ENCODE peak calls at places on chromosomes 3 and 15, in nine cellular contexts. S is psoas muscle, K is MCF 10A, I is AG04450, B is NB4, C is RWPE1, L is fibroblast of lung, M is heart right ventricle, N is esophagus muscularis mucosa. T is an unnamed sample.

GRCh38 chr3:128275316-128276150 is 122.3 kb downstream of the EEFSEC start:
- DNase-seq in S (no peak), M (no peak), B (no peak), I (no peak), K (no peak), L (no peak), N (no peak), C (no peak), T (no peak)

GRCh38 chr3:177377166-177377565 is 179.9 kb upstream of the TBL1XR1 start:
- DNase-seq in K (peak; percentile 78), I (no peak), C (peak; percentile 55), B (no peak), N (no peak), M (no peak), S (no peak), L (no peak), T (no peak)

GRCh38 chr15:82960766-82961165 is 8.2 kb upstream of the HOMER2 start:
- DNase-seq in L (no peak), B (no peak), S (no peak), K (no peak), M (no peak), C (no peak), N (no peak), I (no peak), T (no peak)

GRCh38 chr3:86175593-86175992 is 815.4 kb downstream of the VGLL3 start:
- DNase-seq in S (no peak), N (no peak), I (no peak), L (no peak), C (no peak), K (no peak), M (no peak), B (no peak), T (no peak)

GRCh38 chr3:67646586-67647234 is 7.7 kb downstream of the SUCLG2 start:
- DNase-seq in I (no peak), N (peak; percentile 70), S (no peak), B (no peak), L (peak; percentile 18), C (no peak), K (peak; percentile 91), M (no peak), T (no peak)

GRCh38 chr15:92492556-92492955 is 98.9 kb downstream of the ST8SIA2 start:
- DNase-seq in N (no peak), S (no peak), I (no peak), K (no peak), B (no peak), C (no peak), M (no peak), L (no peak), T (no peak)

GRCh38 chr3:53804697-53805462 is 41.3 kb downstream of the CHDH start:
- DNase-seq in S (no peak), B (no peak), K (peak; percentile 38), L (peak; percentile 58), I (peak; percentile 56), M (no peak), C (peak; percentile 55), N (no peak), T (peak; percentile 28)

GRCh38 chr15:73914145-73914544 is 12.1 kb upstream of the LOXL1 start:
- DNase-seq in S (no peak), N (no peak), B (no peak), M (no peak), K (no peak), L (no peak), C (no peak), I (no peak), T (no peak)

GRCh38 chr3:61894988-61895935 is 333.9 kb downstream of the PTPRG start:
- DNase-seq in I (peak; percentile 58), S (peak; percentile 37), C (peak; percentile 75), L (peak; percentile 93), B (peak; percentile 42), K (peak; percentile 98), N (no peak), M (peak; percentile 85), T (peak; percentile 51)

GRCh38 chr3:36924748-36925521 is 19.9 kb downstream of the TRANK1 start:
- DNase-seq in S (no peak), K (no peak), L (no peak), M (no peak), C (no peak), I (no peak), N (no peak), B (no peak), T (no peak)

GRCh38 chr3:98733778-98734281 is 29.3 kb upstream of the ST3GAL6 start:
- DNase-seq in K (no peak), B (peak; percentile 51), M (peak; percentile 18), I (no peak), C (peak; percentile 9), L (no peak), S (no peak), N (no peak), T (no peak)

GRCh38 chr3:12135029-12135634 is 23.6 kb downstream of the TIMP4 start:
- DNase-seq in C (peak; percentile 55), L (peak; percentile 74), I (no peak), N (no peak), M (peak; percentile 55), B (peak; percentile 71), S (peak; percentile 72), K (peak; percentile 71), T (peak; percentile 24)

GRCh38 chr15:98727115-98728040 is 79.0 kb downstream of the IGF1R start:
- DNase-seq in C (peak; percentile 98), S (peak; percentile 91), I (peak; percentile 79), K (peak; percentile 77), L (peak; percentile 91), N (peak; percentile 94), B (no peak), M (peak; percentile 85), T (peak; percentile 76)

GRCh38 chr15:100572362-100572983 is 29.5 kb downstream of the LINS1 start:
- DNase-seq in M (no peak), I (no peak), L (peak; percentile 59), N (no peak), S (no peak), B (peak; percentile 32), K (peak; percentile 11), C (peak; percentile 18), T (no peak)

GRCh38 chr15:30001592-30001991 is 81.2 kb upstream of the GOLGA8J start:
- DNase-seq in B (no peak), L (no peak), K (no peak), I (no peak), N (no peak), M (peak; percentile 7), C (no peak), S (no peak), T (no peak)

GRCh38 chr3:114111060-114111790 is 54.7 kb downstream of the QTRT2 start:
- DNase-seq in K (no peak), C (no peak), S (no peak), B (peak; percentile 80), M (no peak), N (no peak), I (no peak), L (no peak), T (no peak)

GRCh38 chr15:34282384-34282783 is 55.2 kb downstream of the SLC12A6 start:
- DNase-seq in L (no peak), S (no peak), K (no peak), I (no peak), B (no peak), M (no peak), N (no peak), C (no peak), T (no peak)

GRCh38 chr15:49621327-49622210 is 721 bp downstream of the DTWD1 start:
- DNase-seq in B (peak; percentile 47), N (no peak), C (no peak), M (no peak), I (no peak), L (peak; percentile 27), K (peak; percentile 14), S (no peak), T (no peak)
- TF ChIP-seq CTCF in B (no peak), N (no peak), C (no peak), M (no peak), I (no peak), L (no peak), K (no peak), S (no peak), T (no peak)

DNA sequence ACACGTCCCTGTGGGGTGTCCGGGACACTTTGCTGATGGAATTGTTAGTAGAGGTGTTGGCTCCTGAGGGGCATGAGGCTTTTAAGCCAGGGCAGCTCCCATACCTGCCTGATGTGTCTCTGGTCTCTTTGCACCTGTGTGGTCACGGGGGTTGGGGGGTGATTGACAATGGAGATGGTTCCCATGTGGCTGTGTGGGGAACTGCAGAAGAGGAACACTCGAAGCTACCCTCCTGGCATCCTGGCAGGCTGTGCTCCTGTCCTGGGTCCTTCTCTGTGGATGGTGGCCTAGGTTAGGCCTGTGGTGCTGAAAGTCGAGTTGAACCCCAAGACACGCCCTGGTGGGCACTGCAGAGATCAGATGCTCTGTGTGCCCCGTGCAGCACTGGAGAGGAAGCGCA is 73.4 kb downstream of the HMCES start:
- DNase-seq in N (no peak), K (no peak), L (no peak), M (no peak), B (no peak), I (no peak), C (no peak), S (no peak), T (no peak)
- TF ChIP-seq CTCF in N (no peak), K (no peak), L (no peak), M (no peak), B (peak; percentile 23), I (peak; percentile 25), C (no peak), S (no peak), T (no peak)

DNA sequence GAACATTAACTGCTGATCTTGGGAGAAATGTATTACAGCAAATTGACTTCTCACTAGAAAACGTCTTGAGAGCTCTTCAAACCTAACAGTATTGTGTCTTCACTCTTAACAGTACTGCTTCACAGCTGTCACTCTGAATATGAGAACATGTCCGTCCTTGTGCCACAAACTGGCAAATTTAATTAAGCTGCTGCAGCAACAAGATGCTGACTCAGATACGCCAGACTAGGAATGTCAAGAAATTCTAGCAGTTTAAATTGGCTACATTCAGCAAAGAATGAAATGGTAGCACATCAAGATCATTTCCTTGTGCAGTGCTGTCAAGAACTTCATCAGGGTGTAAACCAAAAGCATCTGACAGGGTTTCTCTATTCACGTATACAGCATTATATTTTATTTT is 7.6 kb downstream of the ICE2 start:
- DNase-seq in C (no peak), S (no peak), L (no peak), I (no peak), M (no peak), K (no peak), B (peak; percentile 16), N (no peak), T (no peak)
- TF ChIP-seq CTCF in C (no peak), S (no peak), L (no peak), I (no peak), M (no peak), K (no peak), B (no peak), N (no peak), T (no peak)

DNA sequence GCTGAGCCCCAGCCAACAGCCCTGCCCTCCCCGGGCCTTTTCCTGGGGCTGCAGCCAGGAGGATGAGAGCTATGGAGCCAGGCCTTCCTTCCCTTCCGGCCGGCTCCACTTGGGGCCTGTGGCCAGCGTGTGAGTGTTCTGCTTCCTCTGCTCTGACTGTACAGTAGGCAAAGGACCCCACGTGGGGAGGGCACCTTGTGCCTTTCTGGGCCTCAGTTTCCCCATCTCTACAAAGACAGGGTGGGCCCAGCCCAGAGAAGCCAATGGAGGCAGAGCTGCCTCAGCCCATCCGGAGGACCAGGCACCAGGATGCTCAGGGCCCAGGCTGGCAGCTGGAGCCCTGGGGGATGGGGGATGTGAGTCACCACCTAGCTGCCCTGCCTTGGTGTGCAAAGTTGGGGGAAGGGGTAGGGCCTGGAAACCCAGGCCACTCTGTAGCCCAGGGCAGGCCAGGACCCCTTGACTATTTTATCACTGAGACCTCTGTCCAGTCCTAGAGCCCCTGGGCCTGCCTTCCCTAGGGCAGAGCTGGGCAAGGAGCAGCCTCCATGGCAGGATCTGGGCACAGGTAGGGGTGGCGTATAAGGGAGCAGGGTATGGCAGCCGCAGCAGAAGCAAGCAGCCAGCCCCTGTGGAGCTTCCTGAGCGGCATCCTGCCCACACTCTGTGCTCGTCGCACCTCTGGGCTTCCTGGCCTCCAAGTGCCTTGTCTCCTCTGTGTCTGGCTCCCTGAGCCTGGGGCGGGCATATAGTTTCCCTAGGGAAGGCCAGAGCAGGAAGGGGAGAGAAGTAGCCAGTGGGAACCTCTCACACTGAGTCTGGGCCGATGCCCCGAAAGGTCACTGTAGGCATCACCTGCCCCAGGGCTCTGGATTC is 1.8 kb downstream of the PSTPIP1 start:
- DNase-seq in M (no peak), I (no peak), S (peak; percentile 52), B (peak; percentile 69), K (peak; percentile 32), N (no peak), C (peak; percentile 63), L (peak; percentile 12), T (no peak)
- TF ChIP-seq CTCF in M (peak; percentile 10), I (no peak), S (peak; percentile 5), B (no peak), K (no peak), N (no peak), C (no peak), L (no peak), T (no peak)

T was measured in AG09319.